ENCODE peak calls at places on chromosomes 13 and 19, in nine cellular contexts. O is dorsolateral prefrontal cortex; Y is HEK293T; N is T-cell; J is GM19239; Z is EL; P is psoas muscle; M is H7; X is stimulated activated naive CD8-positive, alpha-beta T cell treated with anti-CD3 and anti-CD28 coated beads, Interleukin-15, Interleukin-2, amounts not matched to agents 100 U/mL and 50 U/mL, for 24 hours. R is an unnamed sample.

GRCh38 chr13:29976535-29976934 is 126.1 kb upstream of the UBL3 start:
- DNase-seq in P (no peak), J (no peak), O (no peak), Z (no peak), Y (no peak), M (no peak), X (no peak), N (no peak), R (no peak)

GRCh38 chr19:41350735-41351338 is 2.9 kb downstream of the TGFB1 start:
- DNase-seq in X (no peak), Y (no peak), P (no peak), Z (peak), J (no peak), M (peak), N (no peak), O (no peak), R (no peak)

GRCh38 chr19:30227071-30227621 is 145.0 kb upstream of the ZNF536 start:
- DNase-seq in Y (no peak), X (no peak), M (peak), O (no peak), J (no peak), N (no peak), P (no peak), Z (no peak), R (peak)

GRCh38 chr19:49097453-49098288 is 12.4 kb downstream of the SNRNP70 start:
- DNase-seq in Y (peak), X (peak), P (peak), O (no peak), M (peak), Z (peak), J (peak), N (peak), R (peak)

GRCh38 chr13:73416093-73416492 is 357.3 kb downstream of the KLF5 start:
- DNase-seq in Z (peak), M (no peak), O (no peak), P (no peak), X (no peak), Y (no peak), N (no peak), J (no peak), R (no peak)

GRCh38 chr19:11540642-11541041 is 2.0 kb downstream of the CNN1 start:
- DNase-seq in P (no peak), J (no peak), N (no peak), M (peak), O (no peak), X (no peak), Y (no peak), Z (no peak), R (no peak)

GRCh38 chr19:4506449-4507149 is 11.7 kb downstream of the PLIN4 start:
- DNase-seq in N (no peak), Z (peak), X (peak), P (no peak), O (no peak), J (no peak), M (peak), Y (no peak), R (no peak)

GRCh38 chr19:7665076-7665475 is 3.8 kb upstream of the RETN start:
- DNase-seq in N (no peak), P (no peak), M (no peak), Y (no peak), X (no peak), Z (no peak), J (no peak), O (no peak), R (no peak)

GRCh38 chr19:16878181-16878965 is 10.4 kb upstream of the F2RL3 start:
- DNase-seq in O (no peak), J (no peak), P (no peak), X (no peak), Y (no peak), N (no peak), Z (no peak), M (no peak), R (no peak)

GRCh38 chr13:75299206-75299605 is 182.8 kb downstream of the TBC1D4 start:
- DNase-seq in J (no peak), M (no peak), O (no peak), N (no peak), Y (no peak), Z (no peak), X (no peak), P (no peak), R (no peak)

GRCh38 chr13:44407379-44407778 is 33.8 kb downstream of the SERP2 start:
- DNase-seq in Y (no peak), J (no peak), N (no peak), P (no peak), X (no peak), Z (no peak), M (peak), O (no peak), R (no peak)

GRCh38 chr13:75771818-75772217 is 135.7 kb downstream of the LMO7 start:
- DNase-seq in J (no peak), O (no peak), N (no peak), X (no peak), Y (no peak), M (no peak), Z (peak), P (no peak), R (no peak)

GRCh38 chr13:112850273-112850672 is 118.7 kb upstream of the MCF2L start:
- DNase-seq in X (no peak), O (no peak), Y (no peak), M (no peak), Z (no peak), P (no peak), N (no peak), J (no peak), R (no peak)

GRCh38 chr13:33409673-33410072 is 124.1 kb upstream of the STARD13 start:
- DNase-seq in N (no peak), P (no peak), J (no peak), Y (no peak), X (no peak), O (no peak), Z (no peak), M (no peak), R (no peak)

GRCh38 chr13:22178878-22179277 is 508.0 kb downstream of the FGF9 start:
- DNase-seq in J (no peak), O (no peak), X (no peak), Z (no peak), P (no peak), N (no peak), M (no peak), Y (no peak), R (no peak)

GRCh38 chr13:94311893-94312292 is 167.6 kb downstream of the DCT start:
- DNase-seq in M (no peak), X (no peak), P (no peak), Y (no peak), O (no peak), Z (peak), J (no peak), N (no peak), R (no peak)

GRCh38 chr13:39417131-39417530 is 185.9 kb downstream of the LHFPL6 start:
- DNase-seq in Y (peak), Z (peak), O (no peak), M (peak), P (no peak), J (no peak), X (no peak), N (no peak), R (peak)

GRCh38 chr19:18432275-18433038 is 5.5 kb downstream of the ISYNA1 start:
- DNase-seq in Y (no peak), P (no peak), X (no peak), J (no peak), O (no peak), M (peak), N (no peak), Z (no peak), R (no peak)

GRCh38 chr13:44755872-44756271 is 179.7 kb upstream of the TSC22D1 start:
- DNase-seq in Z (peak), P (no peak), M (no peak), X (no peak), Y (no peak), N (no peak), O (no peak), J (no peak), R (no peak)

GRCh38 chr19:41424335-41425173 is 2.6 kb downstream of the B3GNT8 start:
- DNase-seq in P (no peak), M (no peak), Y (no peak), Z (no peak), J (no peak), X (no peak), O (no peak), N (no peak), R (no peak)

GRCh38 chr19:5215431-5215830 is 125.2 kb downstream of the PTPRS start:
- DNase-seq in Y (no peak), O (no peak), Z (no peak), X (no peak), J (no peak), N (no peak), M (peak), P (no peak), R (no peak)

GRCh38 chr13:109436055-109436622 is 350.2 kb downstream of the IRS2 start:
- DNase-seq in P (no peak), M (no peak), N (no peak), J (no peak), X (no peak), O (no peak), Z (no peak), Y (no peak), R (no peak)

GRCh38 chr13:113461022-113461751 is 7.9 kb upstream of the ADPRHL1 start:
- DNase-seq in Z (no peak), P (no peak), M (no peak), Y (no peak), O (no peak), J (no peak), X (no peak), N (no peak), R (no peak)

GRCh38 chr19:3315676-3315973 is 50.8 kb upstream of the NFIC start:
- DNase-seq in Z (no peak), N (no peak), O (no peak), P (no peak), M (no peak), X (no peak), J (no peak), Y (no peak), R (no peak)

GRCh38 chr19:45464861-45465427 is 2.9 kb upstream of the FOSB start:
- DNase-seq in N (no peak), X (no peak), O (no peak), P (no peak), J (no peak), M (peak), Y (no peak), Z (no peak), R (no peak)

GRCh38 chr19:50728084-50728737 is 5.0 kb downstream of the CLEC11A start:
- DNase-seq in J (no peak), Y (peak), O (peak), Z (peak), P (peak), X (peak), N (peak), M (peak), R (peak)

GRCh38 chr13:19864018-19864338 is 529 bp upstream of the ZMYM5 start:
- DNase-seq in Y (peak), M (no peak), X (no peak), P (peak), Z (peak), J (peak), N (peak), O (peak), R (peak)

GRCh38 chr13:27338816-27339215 is 68.2 kb downstream of the RASL11A start:
- DNase-seq in P (no peak), O (no peak), J (no peak), Y (peak), Z (peak), N (no peak), X (no peak), M (peak), R (no peak)

GRCh38 chr13:31029129-31029528 is 96.7 kb downstream of the TEX26 start:
- DNase-seq in J (no peak), M (peak), P (no peak), O (no peak), N (no peak), X (no peak), Y (no peak), Z (no peak), R (no peak)

GRCh38 chr13:74077847-74078246 is 56.4 kb downstream of the KLF12 start:
- DNase-seq in N (no peak), O (no peak), M (no peak), Z (peak), P (no peak), X (no peak), J (no peak), Y (peak), R (no peak)

GRCh38 chr19:20165971-20166592 is 932 bp upstream of the ZNF486 start:
- DNase-seq in Z (no peak), X (no peak), N (no peak), M (no peak), Y (no peak), P (no peak), J (no peak), O (no peak), R (no peak)

GRCh38 chr13:113616991-113617749 is 32.6 kb downstream of the TFDP1 start:
- DNase-seq in M (peak), O (no peak), X (no peak), P (no peak), N (no peak), Y (no peak), J (no peak), Z (no peak), R (no peak)